ENCODE peak calls at places on chromosomes 11 and 22, in four cellular contexts. One of them, this sample, is unnamed.

GRCh38 chr11:117703209-117703608 is 93.8 kb downstream of the DSCAML1 start:
- DNase-seq in suprapubic skin: no peak
- DNase-seq in spleen: no peak
- DNase-seq in transverse colon: no peak
- DNase-seq in this sample: no peak

GRCh38 chr22:27872488-27872887 is 46.6 kb downstream of the PITPNB start:
- DNase-seq in suprapubic skin: no peak
- DNase-seq in transverse colon: no peak
- DNase-seq in spleen: no peak
- DNase-seq in this sample: no peak

GRCh38 chr22:27299181-27300085 is 502.1 kb downstream of the MN1 start:
- DNase-seq in suprapubic skin: no peak
- DNase-seq in transverse colon: no peak
- DNase-seq in spleen: no peak
- DNase-seq in this sample: no peak

GRCh38 chr11:133892126-133892525 is 46.8 kb upstream of the SPATA19 start:
- DNase-seq in transverse colon: no peak
- DNase-seq in suprapubic skin: peak; percentile 32
- DNase-seq in spleen: no peak
- DNase-seq in this sample: peak; percentile 24

GRCh38 chr11:113087716-113088115 is 126.5 kb downstream of the NCAM1 start:
- DNase-seq in transverse colon: no peak
- DNase-seq in suprapubic skin: no peak
- DNase-seq in spleen: no peak
- DNase-seq in this sample: no peak

GRCh38 chr11:5004429-5005274 is 10.0 kb downstream of the OR51L1 start:
- DNase-seq in suprapubic skin: no peak
- DNase-seq in spleen: no peak
- DNase-seq in transverse colon: peak; percentile 46
- DNase-seq in this sample: no peak

GRCh38 chr11:75762158-75762557 is 6.4 kb upstream of the DGAT2 start:
- DNase-seq in transverse colon: no peak
- DNase-seq in spleen: no peak
- DNase-seq in suprapubic skin: no peak
- DNase-seq in this sample: no peak

GRCh38 chr22:46050916-46051614 is 74.1 kb upstream of the WNT7B start:
- DNase-seq in transverse colon: peak; percentile 7
- DNase-seq in spleen: peak; percentile 79
- DNase-seq in suprapubic skin: peak; percentile 76
- DNase-seq in this sample: peak; percentile 60

GRCh38 chr22:45172872-45173585 is 9.3 kb downstream of the NUP50 start:
- DNase-seq in suprapubic skin: no peak
- DNase-seq in transverse colon: no peak
- DNase-seq in spleen: no peak
- DNase-seq in this sample: no peak

GRCh38 chr11:58626915-58627483 is 4.5 kb downstream of the CNTF start:
- DNase-seq in suprapubic skin: no peak
- DNase-seq in spleen: no peak
- DNase-seq in transverse colon: no peak
- DNase-seq in this sample: no peak

GRCh38 chr11:96096360-96096759 is 172.5 kb upstream of the MTMR2 start:
- DNase-seq in spleen: no peak
- DNase-seq in transverse colon: no peak
- DNase-seq in suprapubic skin: no peak
- DNase-seq in this sample: no peak

GRCh38 chr22:44205713-44206645 is 25.3 kb downstream of the PARVG start:
- DNase-seq in suprapubic skin: peak; percentile 75
- DNase-seq in transverse colon: no peak
- DNase-seq in spleen: no peak
- DNase-seq in this sample: peak; percentile 60

GRCh38 chr11:97894978-97895377 is 1125.8 kb upstream of the CNTN5 start:
- DNase-seq in transverse colon: no peak
- DNase-seq in suprapubic skin: no peak
- DNase-seq in spleen: no peak
- DNase-seq in this sample: no peak

GRCh38 chr11:33266418-33267215 is 9.4 kb downstream of the HIPK3 start:
- DNase-seq in spleen: no peak
- DNase-seq in suprapubic skin: no peak
- DNase-seq in transverse colon: no peak
- DNase-seq in this sample: no peak

GRCh38 chr11:134362192-134362901 is 30.6 kb downstream of the GLB1L2 start:
- DNase-seq in transverse colon: no peak
- DNase-seq in suprapubic skin: peak; percentile 71
- DNase-seq in spleen: peak; percentile 73
- DNase-seq in this sample: peak; percentile 60

GRCh38 chr11:100972046-100972445 is 157.6 kb downstream of the PGR start:
- DNase-seq in spleen: no peak
- DNase-seq in suprapubic skin: no peak
- DNase-seq in transverse colon: no peak
- DNase-seq in this sample: no peak

GRCh38 chr22:17205432-17205831 is 13.8 kb downstream of the ADA2 start:
- DNase-seq in suprapubic skin: no peak
- DNase-seq in spleen: no peak
- DNase-seq in transverse colon: no peak
- DNase-seq in this sample: no peak

GRCh38 chr22:37442537-37442936 is 15.3 kb upstream of the ELFN2 start:
- DNase-seq in transverse colon: no peak
- DNase-seq in spleen: no peak
- DNase-seq in suprapubic skin: no peak
- DNase-seq in this sample: no peak

GRCh38 chr11:77136074-77136473 is 8.0 kb downstream of the MYO7A start:
- DNase-seq in spleen: no peak
- DNase-seq in transverse colon: no peak
- DNase-seq in suprapubic skin: no peak
- DNase-seq in this sample: no peak

GRCh38 chr22:44221710-44222475 is 41.2 kb downstream of the PARVG start:
- DNase-seq in spleen: no peak
- DNase-seq in suprapubic skin: no peak
- DNase-seq in transverse colon: no peak
- DNase-seq in this sample: no peak

GRCh38 chr11:77213029-77213579 is 85.1 kb downstream of the MYO7A start:
- DNase-seq in suprapubic skin: no peak
- DNase-seq in transverse colon: no peak
- DNase-seq in spleen: peak; percentile 53
- DNase-seq in this sample: no peak

GRCh38 chr11:1218788-1219445 is 3.9 kb upstream of the MUC5B start:
- DNase-seq in transverse colon: peak; percentile 14
- DNase-seq in spleen: peak; percentile 61
- DNase-seq in suprapubic skin: peak; percentile 75
- DNase-seq in this sample: peak; percentile 47

GRCh38 chr11:123438191-123438627 is 8.1 kb downstream of the GRAMD1B start:
- DNase-seq in transverse colon: no peak
- DNase-seq in spleen: no peak
- DNase-seq in suprapubic skin: no peak
- DNase-seq in this sample: no peak

GRCh38 chr11:3947084-3947483 is 91.6 kb downstream of the STIM1 start:
- DNase-seq in spleen: no peak
- DNase-seq in suprapubic skin: no peak
- DNase-seq in transverse colon: peak; percentile 42
- DNase-seq in this sample: peak; percentile 71

GRCh38 chr22:31244044-31244942 is 32.2 kb downstream of the LIMK2 start:
- DNase-seq in transverse colon: no peak
- DNase-seq in suprapubic skin: no peak
- DNase-seq in spleen: no peak
- DNase-seq in this sample: no peak

GRCh38 chr11:87101956-87102355 is 64.2 kb downstream of the TMEM135 start:
- DNase-seq in spleen: no peak
- DNase-seq in transverse colon: no peak
- DNase-seq in suprapubic skin: no peak
- DNase-seq in this sample: no peak

GRCh38 chr11:130894322-130895025 is 21.8 kb downstream of the SNX19 start:
- DNase-seq in transverse colon: peak; percentile 74
- DNase-seq in suprapubic skin: no peak
- DNase-seq in spleen: peak; percentile 84
- DNase-seq in this sample: peak; percentile 88

GRCh38 chr11:61683116-61683515 is 2.9 kb downstream of the DAGLA start:
- DNase-seq in spleen: no peak
- DNase-seq in transverse colon: no peak
- DNase-seq in suprapubic skin: no peak
- DNase-seq in this sample: no peak

GRCh38 chr11:120835601-120836228 is 188.2 kb upstream of the TBCEL start:
- DNase-seq in spleen: no peak
- DNase-seq in suprapubic skin: no peak
- DNase-seq in transverse colon: no peak
- DNase-seq in this sample: no peak

GRCh38 chr11:68031136-68031459 is 617 bp downstream of the NDUFS8 start:
- DNase-seq in spleen: no peak
- DNase-seq in suprapubic skin: no peak
- DNase-seq in transverse colon: no peak
- DNase-seq in this sample: no peak

GRCh38 chr11:108203075-108203474 is 19.4 kb downstream of the NPAT start:
- DNase-seq in transverse colon: no peak
- DNase-seq in suprapubic skin: no peak
- DNase-seq in spleen: no peak
- DNase-seq in this sample: no peak

GRCh38 chr22:31241936-31242335 is 29.8 kb downstream of the LIMK2 start:
- DNase-seq in suprapubic skin: no peak
- DNase-seq in spleen: no peak
- DNase-seq in transverse colon: no peak
- DNase-seq in this sample: no peak

GRCh38 chr11:71249301-71249700 is 3.1 kb downstream of the SHANK2 start:
- DNase-seq in transverse colon: no peak
- DNase-seq in suprapubic skin: peak; percentile 44
- DNase-seq in spleen: no peak
- DNase-seq in this sample: peak; percentile 24

GRCh38 chr22:23688121-23688520 is 2.7 kb upstream of the RGL4 start:
- DNase-seq in spleen: no peak
- DNase-seq in transverse colon: no peak
- DNase-seq in suprapubic skin: no peak
- DNase-seq in this sample: no peak

GRCh38 chr11:126197277-126197939 is 14.0 kb downstream of the RPUSD4 start:
- DNase-seq in transverse colon: no peak
- DNase-seq in suprapubic skin: no peak
- DNase-seq in spleen: peak; percentile 24
- DNase-seq in this sample: no peak

GRCh38 chr11:23976369-23976768 is 520.5 kb upstream of the LUZP2 start:
- DNase-seq in suprapubic skin: no peak
- DNase-seq in spleen: no peak
- DNase-seq in transverse colon: no peak
- DNase-seq in this sample: no peak

GRCh38 chr22:46604306-46604690 is 15.9 kb upstream of the GRAMD4 start:
- DNase-seq in suprapubic skin: no peak
- DNase-seq in transverse colon: peak; percentile 54
- DNase-seq in spleen: no peak
- DNase-seq in this sample: no peak

GRCh38 chr22:43537019-43537585 is 125.3 kb downstream of the MPPED1 start:
- DNase-seq in spleen: no peak
- DNase-seq in suprapubic skin: peak; percentile 32
- DNase-seq in transverse colon: no peak
- DNase-seq in this sample: peak; percentile 57

DNA sequence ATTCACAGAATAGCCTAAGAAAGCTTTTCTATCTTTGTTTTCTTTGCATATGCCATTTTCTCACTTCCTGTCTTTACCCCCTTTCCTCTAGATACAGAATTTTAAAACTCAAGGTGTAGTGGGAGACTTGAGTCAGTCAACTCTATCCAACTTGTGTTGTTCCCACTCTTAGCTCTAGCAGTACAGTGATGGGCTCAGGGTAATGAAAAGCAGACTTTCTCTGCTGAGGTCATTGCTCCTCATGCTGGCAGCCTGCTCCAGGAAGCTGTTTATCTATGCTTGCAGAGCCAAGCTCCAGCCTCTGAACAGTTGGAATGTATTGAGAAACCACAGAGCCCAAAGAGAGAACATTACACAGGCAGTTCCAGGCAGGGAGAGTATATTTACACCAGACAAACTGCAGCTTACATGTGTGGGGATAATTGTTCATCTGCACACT is 68.1 kb downstream of the CSTPP1 start:
- DNase-seq in spleen: no peak
- DNase-seq in suprapubic skin: peak; percentile 83
- DNase-seq in transverse colon: peak; percentile 71
- DNase-seq in this sample: peak; percentile 97
- TF ChIP-seq POLR2AphosphoS5 in spleen: no peak
- TF ChIP-seq POLR2AphosphoS5 in suprapubic skin: peak; percentile 67
- TF ChIP-seq POLR2AphosphoS5 in transverse colon: peak; percentile 89
- TF ChIP-seq POLR2AphosphoS5 in this sample: peak; percentile 98

DNA sequence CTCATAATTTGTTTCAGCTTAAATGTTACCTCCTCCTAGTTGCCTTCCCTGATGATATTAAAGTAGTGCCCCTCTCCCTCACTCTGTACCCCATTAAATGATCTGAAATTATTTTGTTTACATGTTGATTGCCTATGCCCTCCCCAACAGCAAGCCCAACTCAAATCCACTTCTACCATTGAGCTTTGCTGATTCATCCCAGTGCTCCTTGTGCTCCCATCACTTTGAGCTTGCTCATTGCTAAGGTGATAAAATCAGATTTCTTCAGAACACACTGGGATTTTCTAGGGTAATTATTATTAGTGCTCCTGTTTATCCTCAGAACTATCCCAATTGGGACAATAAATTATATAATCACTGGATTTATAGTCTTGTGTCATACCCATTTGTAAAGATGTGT is 8.4 kb upstream of the DDX6 start:
- DNase-seq in suprapubic skin: no peak
- DNase-seq in spleen: no peak
- DNase-seq in transverse colon: no peak
- DNase-seq in this sample: no peak
- TF ChIP-seq CTCF in suprapubic skin: no peak
- TF ChIP-seq CTCF in spleen: no peak
- TF ChIP-seq CTCF in transverse colon: no peak
- TF ChIP-seq CTCF in this sample: no peak

GRCh38 chr11:35364101-35364780 is 55.1 kb downstream of the SLC1A2 start:
- DNase-seq in suprapubic skin: peak; percentile 85
- DNase-seq in transverse colon: peak; percentile 35
- DNase-seq in spleen: no peak
- DNase-seq in this sample: peak; percentile 94
- TF ChIP-seq POLR2AphosphoS5 in suprapubic skin: peak; percentile 80
- TF ChIP-seq POLR2AphosphoS5 in transverse colon: peak; percentile 39
- TF ChIP-seq POLR2AphosphoS5 in spleen: no peak
- TF ChIP-seq POLR2AphosphoS5 in this sample: peak; percentile 53

DNA sequence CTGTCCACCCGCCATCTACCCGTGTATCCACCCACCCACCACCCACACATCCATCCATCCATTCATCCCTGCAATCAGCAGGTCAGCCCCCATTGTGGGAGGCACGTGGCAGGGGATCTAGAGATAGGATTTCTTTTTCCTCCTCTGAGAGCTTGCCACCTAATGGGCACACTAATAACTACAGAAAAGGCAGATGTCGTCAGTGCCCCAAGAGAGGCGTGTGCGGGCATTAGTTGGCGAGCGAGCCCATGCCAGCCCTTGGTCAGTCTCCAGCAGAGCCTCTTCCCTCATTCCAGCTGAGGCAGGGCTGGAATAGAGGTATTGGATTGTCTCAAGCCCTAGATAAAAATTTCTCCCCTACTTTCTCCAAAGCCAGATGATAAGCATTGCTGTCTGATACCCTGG is 9.7 kb downstream of the USP2 start:
- DNase-seq in spleen: no peak
- DNase-seq in transverse colon: no peak
- DNase-seq in suprapubic skin: no peak
- DNase-seq in this sample: no peak
- TF ChIP-seq CTCF in spleen: no peak
- TF ChIP-seq CTCF in transverse colon: no peak
- TF ChIP-seq CTCF in suprapubic skin: no peak
- TF ChIP-seq CTCF in this sample: no peak

This sample was measured in sigmoid colon.